ENCODE peak calls at places on chromosomes 16 and 17, in six cellular contexts. T, U, D, B, V and G are unnamed samples.

GRCh38 chr16:252366-253337 is 18.0 kb downstream of the FAM234A start:
- DNase-seq in T (no peak), U (no peak), D (no peak), B (no peak), V (no peak), G (no peak)

GRCh38 chr16:30476991-30477390 is 4.4 kb downstream of the ITGAL start:
- DNase-seq in T (no peak), U (no peak), D (no peak), B (no peak), V (no peak), G (no peak)

GRCh38 chr17:76612465-76612864 is 26.8 kb upstream of the ST6GALNAC2 start:
- DNase-seq in T (no peak), U (no peak), D (no peak), B (no peak), V (no peak), G (no peak)

GRCh38 chr16:81821422-81822128 is 42.5 kb downstream of the PLCG2 start:
- DNase-seq in T (no peak), U (no peak), D (no peak), B (no peak), V (no peak), G (no peak)

GRCh38 chr17:21042434-21043295 is at the start of gene USP22:
- DNase-seq in T (peak), U (no peak), D (no peak), B (peak), V (no peak), G (peak)

GRCh38 chr16:66364117-66364958 is 2.2 kb upstream of the CDH5 start:
- DNase-seq in T (no peak), U (no peak), D (peak), B (no peak), V (peak), G (no peak)

GRCh38 chr17:35314415-35315216 is 58.8 kb downstream of the SLFN11 start:
- DNase-seq in T (no peak), U (no peak), D (peak), B (no peak), V (no peak), G (no peak)

GRCh38 chr17:28495626-28496025 is 10.5 kb upstream of the FOXN1 start:
- DNase-seq in T (no peak), U (no peak), D (no peak), B (no peak), V (no peak), G (no peak)

GRCh38 chr16:51048544-51048943 is 102.5 kb downstream of the SALL1 start:
- DNase-seq in T (no peak), U (no peak), D (peak), B (no peak), V (no peak), G (peak)

GRCh38 chr16:30677931-30678585 is 19.8 kb downstream of the FBRS start:
- DNase-seq in T (no peak), U (no peak), D (no peak), B (peak), V (no peak), G (no peak)

GRCh38 chr16:77888786-77889185 is 100.4 kb downstream of the VAT1L start:
- DNase-seq in T (no peak), U (no peak), D (no peak), B (no peak), V (no peak), G (no peak)

GRCh38 chr17:66177048-66177447 is 14.9 kb downstream of the CEP112 start:
- DNase-seq in T (no peak), U (no peak), D (no peak), B (no peak), V (no peak), G (peak)

GRCh38 chr16:87317766-87318121 is 552 bp upstream of the C16orf95 start:
- DNase-seq in T (peak), U (peak), D (peak), B (no peak), V (peak), G (peak)

GRCh38 chr16:24776486-24777220 is 47.2 kb downstream of the TNRC6A start:
- DNase-seq in T (no peak), U (no peak), D (no peak), B (no peak), V (peak), G (no peak)

GRCh38 chr17:73293480-73293911 is 18.3 kb downstream of the CDC42EP4 start:
- DNase-seq in T (peak), U (no peak), D (peak), B (no peak), V (no peak), G (no peak)

GRCh38 chr16:78300469-78300868 is 201.0 kb downstream of the WWOX start:
- DNase-seq in T (no peak), U (no peak), D (no peak), B (no peak), V (no peak), G (no peak)

GRCh38 chr17:76570457-76570856 is 15.2 kb downstream of the ST6GALNAC2 start:
- DNase-seq in T (no peak), U (no peak), D (no peak), B (no peak), V (no peak), G (no peak)

GRCh38 chr17:58534901-58535421 is 20.5 kb upstream of the MTMR4 start:
- DNase-seq in T (peak), U (no peak), D (peak), B (no peak), V (no peak), G (peak)